ENCODE peak calls at places on chromosomes 12 and 14, in ten cellular contexts. V is Peyer's patch, X is pancreas, C is dorsolateral prefrontal cortex, B is fibroblast of villous mesenchyme, O is fibroblast of the aortic adventitia, I is K562, T is AG10803, P is epithelial cell of esophagus, L is lung. U is an unnamed sample.

GRCh38 chr14:104803280-104803915 is 2.5 kb downstream of the ZBTB42 start:
- DNase-seq in V (no peak), I (no peak), X (peak; percentile 43), T (no peak), C (no peak), P (no peak), O (no peak), L (no peak), B (peak; percentile 14), U (no peak)

GRCh38 chr14:68894802-68895201 is 84.3 kb downstream of the ACTN1 start:
- DNase-seq in L (no peak), P (peak; percentile 72), C (no peak), B (peak; percentile 24), T (no peak), I (no peak), O (no peak), V (no peak), X (no peak), U (no peak)

GRCh38 chr14:105193916-105194782 is 13.0 kb upstream of the NUDT14 start:
- DNase-seq in X (no peak), O (no peak), T (no peak), L (no peak), B (no peak), I (no peak), C (no peak), P (peak; percentile 16), V (no peak), U (no peak)

GRCh38 chr14:58455593-58456265 is 28.2 kb downstream of the KIAA0586 start:
- DNase-seq in O (peak; percentile 9), P (peak; percentile 90), T (no peak), V (no peak), L (no peak), C (no peak), I (no peak), B (peak; percentile 24), X (no peak), U (peak; percentile 47)

GRCh38 chr12:20369164-20370000 is 1.0 kb downstream of the PDE3A start:
- DNase-seq in P (peak; percentile 26), I (no peak), X (peak; percentile 62), L (peak; percentile 41), T (peak; percentile 24), C (peak; percentile 53), O (peak; percentile 54), B (peak; percentile 44), V (peak; percentile 82), U (peak; percentile 73)

GRCh38 chr12:132178314-132178713 is 34.1 kb downstream of the NOC4L start:
- DNase-seq in V (no peak), B (no peak), O (no peak), L (no peak), C (no peak), X (no peak), P (no peak), T (no peak), I (no peak), U (no peak)

GRCh38 chr12:112374166-112374740 is 8.0 kb downstream of the HECTD4 start:
- DNase-seq in O (no peak), X (no peak), I (no peak), T (no peak), L (no peak), P (no peak), B (no peak), V (no peak), C (no peak), U (no peak)

GRCh38 chr14:34354556-34354955 is 107.5 kb downstream of the SPTSSA start:
- DNase-seq in V (no peak), X (no peak), I (no peak), C (no peak), B (no peak), T (no peak), P (no peak), L (no peak), O (no peak), U (peak; percentile 46)

GRCh38 chr12:68695454-68695853 is 8.7 kb downstream of the NUP107 start:
- DNase-seq in O (no peak), V (no peak), T (no peak), L (no peak), B (no peak), I (no peak), C (no peak), P (no peak), X (no peak), U (no peak)

GRCh38 chr12:30828686-30829085 is 73.9 kb upstream of the CAPRIN2 start:
- DNase-seq in X (no peak), L (no peak), C (no peak), P (no peak), B (no peak), V (no peak), T (no peak), O (no peak), I (no peak), U (no peak)

GRCh38 chr12:89525002-89525823 is 617 bp upstream of the GALNT4 start:
- DNase-seq in X (peak; percentile 48), L (peak; percentile 36), I (peak; percentile 45), C (peak; percentile 66), B (peak; percentile 35), P (peak; percentile 59), O (no peak), V (peak; percentile 85), T (peak; percentile 15), U (peak; percentile 27)

GRCh38 chr14:51552768-51553426 is 98.8 kb upstream of the FRMD6 start:
- DNase-seq in C (no peak), P (peak; percentile 73), X (peak; percentile 15), B (no peak), L (no peak), T (no peak), I (no peak), V (no peak), O (no peak), U (no peak)

GRCh38 chr14:91348861-91349465 is 68.7 kb downstream of the CCDC88C start:
- DNase-seq in T (peak; percentile 28), C (no peak), P (no peak), V (no peak), X (no peak), I (no peak), O (peak; percentile 7), B (no peak), L (no peak), U (no peak)

GRCh38 chr14:38948171-38948570 is 154.9 kb downstream of the SEC23A start:
- DNase-seq in B (no peak), P (no peak), X (no peak), I (no peak), V (no peak), C (no peak), O (peak; percentile 18), T (peak; percentile 77), L (no peak), U (peak; percentile 75)

GRCh38 chr14:75188520-75189267 is 12.3 kb upstream of the TMED10 start:
- DNase-seq in V (peak; percentile 66), C (no peak), T (no peak), O (no peak), L (peak; percentile 42), P (no peak), B (no peak), I (no peak), X (no peak), U (no peak)
- H3K4me3 ChIP-seq in V (no peak overlapping the region), C (no peak overlapping the region), T (no peak overlapping the region), O (no peak overlapping the region), L (no peak overlapping the region), P (no peak overlapping the region), B (no peak overlapping the region), I (no peak overlapping the region), X (no peak overlapping the region), U (no peak overlapping the region)

GRCh38 chr14:65072937-65073336 is 29.4 kb downstream of the MAX start:
- DNase-seq in T (no peak), L (no peak), I (no peak), C (no peak), X (no peak), P (peak; percentile 24), B (no peak), O (no peak), V (peak; percentile 65), U (no peak)

GRCh38 chr14:65069874-65070709 is 32.2 kb downstream of the MAX start:
- DNase-seq in V (peak; percentile 87), O (no peak), X (peak; percentile 81), B (no peak), T (no peak), C (no peak), P (peak; percentile 74), L (peak; percentile 33), I (no peak), U (no peak)

GRCh38 chr14:65072256-65072655 is 30.1 kb downstream of the MAX start:
- DNase-seq in L (no peak), C (no peak), P (no peak), T (peak; percentile 23), O (no peak), V (no peak), B (no peak), I (no peak), X (no peak), U (no peak)

GRCh38 chr14:65071544-65071943 is 30.8 kb downstream of the MAX start:
- DNase-seq in B (no peak), O (no peak), L (no peak), V (no peak), I (no peak), C (no peak), X (no peak), T (no peak), P (no peak), U (no peak)

DNA sequence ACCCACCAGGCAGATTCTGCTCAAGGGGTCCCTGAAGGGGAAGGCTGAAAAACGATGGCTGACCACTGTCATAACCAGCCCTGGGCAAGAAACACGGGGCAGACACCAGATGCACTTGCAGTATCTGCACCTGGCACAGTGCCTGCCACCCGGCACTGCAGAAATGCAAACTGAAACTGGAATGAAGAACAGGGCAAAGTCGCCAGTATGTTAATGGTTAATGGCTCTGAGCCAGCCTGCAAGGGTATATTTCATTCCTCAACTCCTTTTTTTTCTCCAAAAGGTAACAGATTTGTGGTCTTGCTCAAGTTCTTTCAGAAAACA is 31.6 kb downstream of the MAX start:
- DNase-seq in X (no peak), V (peak; percentile 78), I (no peak), O (no peak), L (no peak), T (peak; percentile 20), B (no peak), C (no peak), P (no peak), U (peak; percentile 24)
- TF ChIP-seq CTCF in X (no peak), V (no peak), I (no peak), O (no peak), L (no peak), T (no peak), B (no peak), C (no peak), P (no peak), U (no peak)

GRCh38 chr12:113610698-113611097 is 139.0 kb upstream of the LHX5 start:
- DNase-seq in B (no peak), L (no peak), X (no peak), O (no peak), I (no peak), T (no peak), P (no peak), V (no peak), C (no peak), U (no peak)
- H3K4me3 ChIP-seq in B (no peak overlapping the region), L (no peak overlapping the region), X (no peak overlapping the region), O (no peak overlapping the region), I (no peak overlapping the region), T (no peak overlapping the region), P (no peak overlapping the region), V (no peak overlapping the region), C (no peak overlapping the region), U (no peak overlapping the region)

DNA sequence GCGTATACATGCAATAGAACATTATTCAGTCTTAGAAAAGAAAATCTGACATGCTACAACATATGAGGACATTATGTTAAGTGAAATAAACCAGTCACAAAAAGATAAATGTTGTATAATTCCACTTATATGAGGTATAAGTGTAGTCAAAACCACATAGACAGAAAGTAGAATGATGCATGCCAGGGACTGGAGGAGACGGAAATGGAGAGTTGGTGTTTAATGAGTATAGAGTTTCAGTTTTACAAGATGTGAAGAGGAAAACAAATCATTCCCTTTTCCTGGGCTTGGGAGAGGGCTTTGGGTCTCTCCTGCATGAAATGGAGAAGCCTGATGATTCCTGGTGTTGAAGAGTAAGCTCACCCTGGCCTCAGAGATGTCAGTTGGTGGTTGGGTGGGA is 158.5 kb upstream of the PLXNC1 start:
- DNase-seq in L (no peak), O (no peak), V (no peak), T (no peak), X (no peak), P (no peak), B (no peak), C (no peak), I (no peak), U (no peak)
- TF ChIP-seq CTCF in L (no peak), O (no peak), V (no peak), T (no peak), X (no peak), P (no peak), B (no peak), C (no peak), I (no peak), U (no peak)